ENCODE peak calls at places on chromosomes 2 and 18, in seven cellular contexts. A, N, C, F, K, I and R are unnamed samples.
A peak's percentile ranks its signal among the peaks of the same experiment; 100 is the strongest.

GRCh38 chr18:79423211-79424007 is 27.7 kb downstream of the NFATC1 start:
- DNase-seq in A (no peak), N (no peak), C (no peak), F (no peak), K (no peak), I (no peak), R (peak; percentile 51)

GRCh38 chr2:77977486-77978063 is 455.4 kb upstream of the LRRTM4 start:
- DNase-seq in A (no peak), N (no peak), C (no peak), F (no peak), K (no peak), I (no peak), R (no peak)

GRCh38 chr2:120682654-120683053 is 53.0 kb upstream of the GLI2 start:
- DNase-seq in A (no peak), N (no peak), C (no peak), F (no peak), K (no peak), I (no peak), R (no peak)

GRCh38 chr2:172552547-172553291 is 3.2 kb upstream of the PDK1 start:
- DNase-seq in A (no peak), N (peak; percentile 90), C (no peak), F (peak; percentile 20), K (no peak), I (no peak), R (no peak)

GRCh38 chr18:73824684-73825083 is 322.9 kb downstream of the FBXO15 start:
- DNase-seq in A (no peak), N (no peak), C (no peak), F (no peak), K (no peak), I (no peak), R (no peak)

GRCh38 chr2:217412721-217413120 is 552.9 kb upstream of the TNP1 start:
- DNase-seq in A (no peak), N (no peak), C (no peak), F (no peak), K (no peak), I (no peak), R (no peak)

GRCh38 chr2:38665854-38666577 is at the start of gene GALM:
- DNase-seq in A (peak; percentile 56), N (peak; percentile 98), C (peak; percentile 92), F (peak; percentile 94), K (peak; percentile 90), I (peak; percentile 39), R (peak; percentile 93)

GRCh38 chr2:189222440-189222839 is 42.9 kb upstream of the COL5A2 start:
- DNase-seq in A (no peak), N (peak; percentile 53), C (no peak), F (no peak), K (peak; percentile 47), I (no peak), R (peak; percentile 38)

GRCh38 chr2:231200805-231201474 is 2.5 kb downstream of the ARMC9 start:
- DNase-seq in A (no peak), N (peak; percentile 27), C (no peak), F (no peak), K (no peak), I (no peak), R (no peak)

GRCh38 chr18:28114472-28114871 is 62.5 kb downstream of the CDH2 start:
- DNase-seq in A (no peak), N (peak; percentile 47), C (no peak), F (no peak), K (no peak), I (no peak), R (no peak)

GRCh38 chr2:223822818-223823217 is 14.6 kb downstream of the AP1S3 start:
- DNase-seq in A (no peak), N (no peak), C (no peak), F (no peak), K (no peak), I (no peak), R (no peak)

GRCh38 chr2:85761946-85762345 is 8.2 kb downstream of the ATOH8 start:
- DNase-seq in A (no peak), N (no peak), C (no peak), F (no peak), K (no peak), I (no peak), R (no peak)
- H3K27me3 ChIP-seq in A (no peaks in the 10 kb centered on the region), N (no peaks in the 10 kb centered on the region), C (no peaks in the 10 kb centered on the region), F (peaks cover 10% of the 10 kb centered on the region), K (no peaks in the 10 kb centered on the region), I (peaks cover 31% of the 10 kb centered on the region), R (no peaks in the 10 kb centered on the region)

DNA sequence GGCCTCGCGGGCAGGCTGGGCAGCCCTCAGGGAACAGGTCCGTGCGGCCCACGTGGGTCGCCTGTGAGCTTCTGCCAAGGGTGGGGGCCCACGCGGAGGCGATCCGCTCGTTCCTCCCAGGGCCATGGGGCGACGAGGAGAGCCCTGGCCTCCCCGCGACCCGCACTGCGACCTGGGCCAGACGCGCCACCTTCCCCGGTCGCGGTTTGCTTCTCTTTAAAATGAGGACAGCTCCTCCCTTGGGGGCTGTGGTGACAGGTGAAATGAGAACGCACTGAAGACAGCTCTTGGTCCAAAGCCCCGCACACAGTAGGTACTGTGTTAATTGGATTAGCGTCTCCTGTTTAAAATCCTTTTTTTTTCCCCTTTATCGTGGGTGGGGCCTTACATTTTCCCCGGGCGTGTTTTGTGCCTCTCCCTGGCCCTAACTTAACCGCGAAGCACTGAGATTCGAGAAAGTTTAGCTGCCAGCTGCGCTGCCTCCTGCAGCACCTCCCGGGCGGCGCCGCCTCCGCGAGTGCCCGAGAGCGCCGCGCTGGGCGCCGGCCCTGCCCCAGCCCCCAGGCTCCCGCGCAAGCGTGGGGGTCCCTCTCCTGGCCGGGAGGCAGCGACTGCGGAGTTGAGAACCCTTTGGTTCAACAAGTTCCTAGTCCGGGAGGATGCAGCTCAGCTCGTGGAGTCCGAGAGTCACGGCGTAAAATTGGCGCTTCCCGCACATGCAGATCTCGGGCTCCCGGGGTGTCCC is 1.1 kb downstream of the HPCAL1 start:
- DNase-seq in A (no peak), N (peak; percentile 77), C (no peak), F (peak; percentile 60), K (peak; percentile 63), I (peak; percentile 24), R (no peak)
- TF ChIP-seq CTCF in A (peak; percentile 27), N (peak; percentile 36), C (no peak), F (peak; percentile 17), K (no peak), I (no peak), R (no peak)

GRCh38 chr18:11245889-11246288 is 96.5 kb upstream of the PIEZO2 start:
- DNase-seq in A (no peak), N (peak; percentile 36), C (no peak), F (no peak), K (no peak), I (no peak), R (no peak)
- H3K27ac ChIP-seq in A (no peak overlapping the region), N (no peak overlapping the region), C (no peak overlapping the region), F (no peak overlapping the region), K (no peak overlapping the region), I (no peak overlapping the region), R (no peak overlapping the region)

GRCh38 chr2:85810376-85811172 is 56.8 kb downstream of the ATOH8 start:
- DNase-seq in A (no peak), N (no peak), C (no peak), F (no peak), K (no peak), I (no peak), R (no peak)
- H3K27me3 ChIP-seq in A (no peaks in the 10 kb centered on the region), N (no peaks in the 10 kb centered on the region), C (no peaks in the 10 kb centered on the region), F (no peaks in the 10 kb centered on the region), K (no peaks in the 10 kb centered on the region), I (no peaks in the 10 kb centered on the region), R (no peaks in the 10 kb centered on the region)

DNA sequence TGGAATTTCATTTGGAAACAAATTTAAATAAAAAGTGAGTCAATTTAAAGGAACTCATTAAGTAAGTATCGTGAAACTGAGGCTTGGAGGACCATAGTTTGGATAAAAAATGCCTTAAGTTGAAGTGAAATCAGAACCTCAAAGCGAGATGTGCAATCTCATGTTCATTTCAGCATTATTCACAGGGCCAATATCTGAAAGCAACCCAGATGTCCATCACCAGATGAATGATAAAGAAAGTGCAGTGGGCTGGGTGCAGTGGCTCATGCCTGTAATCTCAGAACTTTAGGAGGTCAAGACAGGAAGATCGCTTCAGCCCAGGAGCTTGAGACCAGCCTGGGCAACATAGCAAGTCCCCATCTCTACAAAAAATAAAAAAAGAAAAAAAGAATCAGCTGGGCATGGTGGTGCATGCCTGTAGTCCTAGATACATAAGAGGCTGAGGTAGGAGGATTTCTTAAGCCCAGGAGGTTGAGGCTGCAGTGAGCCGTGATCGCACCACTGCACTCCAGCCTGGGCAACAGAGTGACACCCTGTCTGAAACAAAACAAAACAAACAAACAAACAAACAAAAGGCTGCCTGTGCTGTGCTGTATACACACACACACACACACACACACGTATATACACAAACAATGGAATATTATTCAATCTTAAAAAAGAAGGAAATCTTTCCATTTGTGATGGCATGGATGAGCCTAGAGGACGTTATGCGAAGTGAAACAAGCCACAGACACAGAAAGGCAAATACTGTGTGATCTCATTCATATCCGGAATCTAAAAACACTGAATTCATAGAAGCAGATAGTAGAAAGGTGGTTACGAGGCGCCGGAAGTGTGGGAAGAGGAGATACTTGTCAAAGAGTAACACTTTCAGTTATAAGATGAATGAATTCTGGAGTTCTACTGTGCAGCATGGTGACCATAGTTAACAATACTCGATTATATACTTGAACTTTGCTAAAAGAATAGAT is 14.5 kb downstream of the SH3RF3 start:
- DNase-seq in A (no peak), N (no peak), C (no peak), F (no peak), K (no peak), I (peak; percentile 74), R (no peak)
- TF ChIP-seq CTCF in A (no peak), N (no peak), C (no peak), F (no peak), K (no peak), I (no peak), R (no peak)

GRCh38 chr2:33444961-33445360 is 31.5 kb upstream of the RASGRP3 start:
- DNase-seq in A (no peak), N (no peak), C (no peak), F (no peak), K (no peak), I (no peak), R (no peak)
- H3K27ac ChIP-seq in A (no peak overlapping the region), N (no peak overlapping the region), C (no peak overlapping the region), F (no peak overlapping the region), K (no peak overlapping the region), I (no peak overlapping the region), R (no peak overlapping the region)

DNA sequence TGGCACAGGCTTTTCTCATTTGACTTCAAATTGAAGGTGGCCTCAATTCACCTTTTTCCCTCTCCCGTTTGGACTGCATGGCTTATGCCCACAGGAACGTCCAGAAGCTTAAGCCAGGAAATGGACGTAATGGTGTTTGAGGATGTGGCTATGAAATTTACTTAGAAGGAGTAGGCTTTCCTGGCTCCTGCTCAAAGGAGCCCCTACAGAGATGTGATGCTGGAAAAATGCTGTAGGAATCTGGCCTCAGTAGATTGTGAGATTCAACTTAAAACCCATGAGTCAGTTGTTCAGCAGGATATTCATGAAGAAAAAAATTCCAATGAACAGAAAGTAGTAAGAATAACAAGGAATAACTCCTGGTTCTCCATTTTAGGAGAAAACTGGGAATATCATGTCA is 129.0 kb downstream of the ICOS start:
- DNase-seq in A (no peak), N (no peak), C (no peak), F (no peak), K (no peak), I (no peak), R (no peak)
- H3K27me3 ChIP-seq in A (no peaks in the 10 kb centered on the region), N (peaks cover 2% of the 10 kb centered on the region), C (peaks cover 20% of the 10 kb centered on the region), F (peaks cover 10% of the 10 kb centered on the region), K (no peaks in the 10 kb centered on the region), I (no peaks in the 10 kb centered on the region), R (no peaks in the 10 kb centered on the region)

GRCh38 chr18:75044296-75044695 is 164.6 kb downstream of the PTGR3 start:
- DNase-seq in A (no peak), N (no peak), C (no peak), F (no peak), K (no peak), I (no peak), R (no peak)
- TF ChIP-seq CTCF in A (no peak), N (no peak), C (no peak), F (no peak), K (no peak), I (no peak), R (no peak)

GRCh38 chr2:9573013-9573708 is 17.5 kb upstream of the ADAM17 start:
- DNase-seq in A (no peak), N (peak; percentile 33), C (no peak), F (no peak), K (no peak), I (no peak), R (no peak)
- H3K27ac ChIP-seq in A (no peak overlapping the region), N (no peak overlapping the region), C (no peak overlapping the region), F (no peak overlapping the region), K (no peak overlapping the region), I (no peak overlapping the region), R (no peak overlapping the region)